ENCODE peak calls at places on chromosome 18, in eight cellular contexts. E is GM20000; N is fibroblast of mammary gland; F is H9; G is AG10803; T is heart left ventricle; P is mesothelial cell of epicardium; Y is CD4-positive, alpha-beta T cell. A is an unnamed sample.

GRCh38 chr18:76426738-76427305 is 68.2 kb downstream of the ZNF516 start:
- DNase-seq in E (no peak), N (peak), F (peak), G (no peak), T (no peak), P (peak), Y (no peak), A (no peak)

GRCh38 chr18:54296017-54296416 is 26.7 kb downstream of the POLI start:
- DNase-seq in E (no peak), N (peak), F (no peak), G (peak), T (no peak), P (no peak), Y (no peak), A (no peak)

GRCh38 chr18:22322251-22322691 is 95.4 kb downstream of the CTAGE1 start:
- DNase-seq in E (no peak), N (peak), F (no peak), G (no peak), T (no peak), P (no peak), Y (no peak), A (no peak)

GRCh38 chr18:35435420-35435819 is 58.3 kb upstream of the ZNF396 start:
- DNase-seq in E (no peak), N (no peak), F (no peak), G (no peak), T (no peak), P (no peak), Y (no peak), A (no peak)

GRCh38 chr18:23835506-23835905 is 146.3 kb downstream of the LAMA3 start:
- DNase-seq in E (no peak), N (peak), F (no peak), G (peak), T (no peak), P (no peak), Y (no peak), A (no peak)

GRCh38 chr18:12005542-12006487 is 24.5 kb downstream of the IMPA2 start:
- DNase-seq in E (no peak), N (peak), F (no peak), G (no peak), T (no peak), P (no peak), Y (no peak), A (no peak)

GRCh38 chr18:50620319-50620718 is 60.4 kb downstream of the MAPK4 start:
- DNase-seq in E (no peak), N (no peak), F (no peak), G (no peak), T (no peak), P (no peak), Y (no peak), A (no peak)

GRCh38 chr18:2895391-2895790 is 48.6 kb downstream of the EMILIN2 start:
- DNase-seq in E (no peak), N (no peak), F (peak), G (no peak), T (no peak), P (no peak), Y (no peak), A (no peak)

GRCh38 chr18:22057908-22058527 is 111.4 kb upstream of the GATA6 start:
- DNase-seq in E (no peak), N (peak), F (no peak), G (no peak), T (no peak), P (no peak), Y (no peak), A (no peak)

GRCh38 chr18:44170208-44170880 is 510.3 kb upstream of the SETBP1 start:
- DNase-seq in E (no peak), N (no peak), F (no peak), G (no peak), T (no peak), P (no peak), Y (no peak), A (no peak)

GRCh38 chr18:79754022-79754761 is 43.5 kb upstream of the KCNG2 start:
- DNase-seq in E (no peak), N (no peak), F (no peak), G (no peak), T (no peak), P (no peak), Y (no peak), A (no peak)

GRCh38 chr18:48835745-48836191 is 115.0 kb downstream of the SMAD7 start:
- DNase-seq in E (no peak), N (no peak), F (no peak), G (no peak), T (no peak), P (no peak), Y (no peak), A (no peak)

GRCh38 chr18:58364867-58365533 is 263.9 kb downstream of the ALPK2 start:
- DNase-seq in E (no peak), N (peak), F (no peak), G (peak), T (no peak), P (no peak), Y (no peak), A (no peak)

GRCh38 chr18:43525149-43525548 is 247.9 kb upstream of the SYT4 start:
- DNase-seq in E (no peak), N (no peak), F (no peak), G (no peak), T (no peak), P (no peak), Y (no peak), A (no peak)

GRCh38 chr18:75811156-75811555 is 383.7 kb upstream of the SMIM21 start:
- DNase-seq in E (no peak), N (no peak), F (no peak), G (peak), T (no peak), P (no peak), Y (no peak), A (no peak)

GRCh38 chr18:65936678-65937077 is 185.9 kb downstream of the CDH7 start:
- DNase-seq in E (no peak), N (no peak), F (no peak), G (no peak), T (no peak), P (no peak), Y (no peak), A (no peak)

GRCh38 chr18:67669993-67670671 is 153.6 kb upstream of the DSEL start:
- DNase-seq in E (no peak), N (peak), F (no peak), G (peak), T (no peak), P (no peak), Y (no peak), A (no peak)

GRCh38 chr18:4847066-4847465 is 350.0 kb downstream of the AKAIN1 start:
- DNase-seq in E (no peak), N (no peak), F (no peak), G (no peak), T (no peak), P (no peak), Y (no peak), A (no peak)

GRCh38 chr18:4839639-4840038 is 357.4 kb downstream of the AKAIN1 start:
- DNase-seq in E (no peak), N (no peak), F (no peak), G (no peak), T (no peak), P (no peak), Y (no peak), A (no peak)

GRCh38 chr18:4844320-4844719 is 352.7 kb downstream of the AKAIN1 start:
- DNase-seq in E (no peak), N (no peak), F (no peak), G (no peak), T (no peak), P (no peak), Y (no peak), A (no peak)

GRCh38 chr18:4843771-4844170 is 353.3 kb downstream of the AKAIN1 start:
- DNase-seq in E (no peak), N (no peak), F (no peak), G (no peak), T (no peak), P (no peak), Y (no peak), A (no peak)

GRCh38 chr18:4842287-4842686 is 354.8 kb downstream of the AKAIN1 start:
- DNase-seq in E (no peak), N (no peak), F (no peak), G (no peak), T (no peak), P (no peak), Y (no peak), A (no peak)
- TF ChIP-seq CTCF in E (no peak), N (no peak), F (no peak), G (no peak), T (no peak), P (no peak), Y (no peak), A (no peak)

GRCh38 chr18:5159080-5159479 is 38.0 kb downstream of the AKAIN1 start:
- DNase-seq in E (no peak), N (no peak), F (no peak), G (no peak), T (no peak), P (no peak), Y (no peak), A (no peak)
- TF ChIP-seq CTCF in E (no peak), N (no peak), F (no peak), G (no peak), T (no peak), P (no peak), Y (no peak), A (no peak)

GRCh38 chr18:46055841-46056240 is 16.2 kb downstream of the PSTPIP2 start:
- DNase-seq in E (no peak), N (no peak), F (no peak), G (no peak), T (no peak), P (no peak), Y (no peak), A (no peak)
- TF ChIP-seq CTCF in E (no peak), N (no peak), F (no peak), G (no peak), T (no peak), P (no peak), Y (no peak), A (no peak)

GRCh38 chr18:4181882-4182568 is 273.1 kb downstream of the DLGAP1 start:
- DNase-seq in E (no peak), N (no peak), F (peak), G (no peak), T (no peak), P (no peak), Y (no peak), A (no peak)
- TF ChIP-seq CTCF in E (no peak), N (no peak), F (peak), G (no peak), T (no peak), P (no peak), Y (no peak), A (no peak)